ENCODE peak calls at places on chromosomes 1 and 21, in seven cellular contexts. One of them, this sample, is unnamed.

GRCh38 chr21:31710586-31710985 is 21.3 kb downstream of the SCAF4 start:
- DNase-seq in K562: no peak
- DNase-seq in HepG2: no peak
- DNase-seq in H1: no peak
- DNase-seq in SK-N-SH: no peak
- DNase-seq in HCT116: no peak
- DNase-seq in GM12878: no peak
- DNase-seq in this sample: no peak

GRCh38 chr1:227465256-227465655 is 98.1 kb upstream of the ZNF678 start:
- DNase-seq in K562: no peak
- DNase-seq in HepG2: no peak
- DNase-seq in H1: peak
- DNase-seq in SK-N-SH: no peak
- DNase-seq in HCT116: no peak
- DNase-seq in GM12878: no peak
- DNase-seq in this sample: no peak

GRCh38 chr1:207024202-207025143 is 8.1 kb downstream of the C1orf116 start:
- DNase-seq in K562: peak
- DNase-seq in HepG2: no peak
- DNase-seq in H1: no peak
- DNase-seq in SK-N-SH: no peak
- DNase-seq in HCT116: no peak
- DNase-seq in GM12878: no peak
- DNase-seq in this sample: no peak

GRCh38 chr21:36076878-36077658 is 7.2 kb downstream of the CBR1 start:
- DNase-seq in K562: no peak
- DNase-seq in HepG2: no peak
- DNase-seq in H1: no peak
- DNase-seq in SK-N-SH: no peak
- DNase-seq in HCT116: no peak
- DNase-seq in GM12878: no peak
- DNase-seq in this sample: no peak

GRCh38 chr1:89687254-89687653 is 54.3 kb downstream of the LRRC8C start:
- DNase-seq in K562: no peak
- DNase-seq in HepG2: no peak
- DNase-seq in H1: no peak
- DNase-seq in SK-N-SH: no peak
- DNase-seq in HCT116: no peak
- DNase-seq in GM12878: no peak
- DNase-seq in this sample: no peak

GRCh38 chr1:16631248-16632043 is 18.1 kb upstream of the NBPF1 start:
- DNase-seq in K562: peak
- DNase-seq in HepG2: no peak
- DNase-seq in H1: peak
- DNase-seq in SK-N-SH: peak
- DNase-seq in HCT116: no peak
- DNase-seq in GM12878: no peak
- DNase-seq in this sample: no peak

GRCh38 chr1:21706151-21706835 is 37.1 kb upstream of the RAP1GAP start:
- DNase-seq in K562: no peak
- DNase-seq in HepG2: peak
- DNase-seq in H1: no peak
- DNase-seq in SK-N-SH: no peak
- DNase-seq in HCT116: no peak
- DNase-seq in GM12878: no peak
- DNase-seq in this sample: no peak

GRCh38 chr1:44862829-44863406 is 19.9 kb upstream of the PTCH2 start:
- DNase-seq in K562: no peak
- DNase-seq in HepG2: no peak
- DNase-seq in H1: no peak
- DNase-seq in SK-N-SH: no peak
- DNase-seq in HCT116: no peak
- DNase-seq in GM12878: no peak
- DNase-seq in this sample: no peak

GRCh38 chr1:181485276-181486097 is 2.2 kb downstream of the CACNA1E start:
- DNase-seq in K562: peak
- DNase-seq in HepG2: no peak
- DNase-seq in H1: peak
- DNase-seq in SK-N-SH: peak
- DNase-seq in HCT116: no peak
- DNase-seq in GM12878: peak
- DNase-seq in this sample: peak

GRCh38 chr1:239854956-239855355 is 236.7 kb upstream of the FMN2 start:
- DNase-seq in K562: no peak
- DNase-seq in HepG2: no peak
- DNase-seq in H1: no peak
- DNase-seq in SK-N-SH: no peak
- DNase-seq in HCT116: no peak
- DNase-seq in GM12878: no peak
- DNase-seq in this sample: no peak

GRCh38 chr21:16279658-16280581 is 550.1 kb downstream of the USP25 start:
- DNase-seq in K562: no peak
- DNase-seq in HepG2: no peak
- DNase-seq in H1: peak
- DNase-seq in SK-N-SH: no peak
- DNase-seq in HCT116: no peak
- DNase-seq in GM12878: no peak
- DNase-seq in this sample: no peak

GRCh38 chr1:33350611-33351280 is 29.8 kb upstream of the A3GALT2 start:
- DNase-seq in K562: no peak
- DNase-seq in HepG2: no peak
- DNase-seq in H1: no peak
- DNase-seq in SK-N-SH: no peak
- DNase-seq in HCT116: no peak
- DNase-seq in GM12878: no peak
- DNase-seq in this sample: no peak

GRCh38 chr1:67741786-67742185 is 56.8 kb downstream of the GADD45A start:
- DNase-seq in K562: no peak
- DNase-seq in HepG2: no peak
- DNase-seq in H1: no peak
- DNase-seq in SK-N-SH: no peak
- DNase-seq in HCT116: no peak
- DNase-seq in GM12878: no peak
- DNase-seq in this sample: no peak

GRCh38 chr1:119188926-119189325 is 48.5 kb upstream of the WARS2 start:
- DNase-seq in K562: no peak
- DNase-seq in HepG2: no peak
- DNase-seq in H1: no peak
- DNase-seq in SK-N-SH: no peak
- DNase-seq in HCT116: no peak
- DNase-seq in GM12878: no peak
- DNase-seq in this sample: no peak

GRCh38 chr1:224542783-224543440 is 73.2 kb upstream of the CNIH3 start:
- DNase-seq in K562: no peak
- DNase-seq in HepG2: peak
- DNase-seq in H1: no peak
- DNase-seq in SK-N-SH: no peak
- DNase-seq in HCT116: peak
- DNase-seq in GM12878: no peak
- DNase-seq in this sample: no peak

GRCh38 chr1:177937931-177938330 is 31.9 kb downstream of the SEC16B start:
- DNase-seq in K562: no peak
- DNase-seq in HepG2: no peak
- DNase-seq in H1: no peak
- DNase-seq in SK-N-SH: no peak
- DNase-seq in HCT116: no peak
- DNase-seq in GM12878: no peak
- DNase-seq in this sample: no peak

GRCh38 chr1:160401972-160402795 is 1.8 kb downstream of the VANGL2 start:
- DNase-seq in K562: no peak
- DNase-seq in HepG2: no peak
- DNase-seq in H1: no peak
- DNase-seq in SK-N-SH: no peak
- DNase-seq in HCT116: no peak
- DNase-seq in GM12878: no peak
- DNase-seq in this sample: no peak

GRCh38 chr21:46564391-46564790 is 40.5 kb downstream of the S100B start:
- DNase-seq in K562: peak
- DNase-seq in HepG2: no peak
- DNase-seq in H1: no peak
- DNase-seq in SK-N-SH: no peak
- DNase-seq in HCT116: no peak
- DNase-seq in GM12878: no peak
- DNase-seq in this sample: no peak

GRCh38 chr21:46078984-46079356 is 18.9 kb upstream of the COL6A2 start:
- DNase-seq in K562: no peak
- DNase-seq in HepG2: no peak
- DNase-seq in H1: no peak
- DNase-seq in SK-N-SH: no peak
- DNase-seq in HCT116: no peak
- DNase-seq in GM12878: no peak
- DNase-seq in this sample: no peak

GRCh38 chr1:13699510-13699909 is 478 bp upstream of the PRDM2 start:
- DNase-seq in K562: no peak
- DNase-seq in HepG2: no peak
- DNase-seq in H1: peak
- DNase-seq in SK-N-SH: no peak
- DNase-seq in HCT116: no peak
- DNase-seq in GM12878: no peak
- DNase-seq in this sample: no peak

GRCh38 chr1:225870883-225871282 is 11.3 kb downstream of the TMEM63A start:
- DNase-seq in K562: no peak
- DNase-seq in HepG2: no peak
- DNase-seq in H1: no peak
- DNase-seq in SK-N-SH: no peak
- DNase-seq in HCT116: no peak
- DNase-seq in GM12878: no peak
- DNase-seq in this sample: no peak

GRCh38 chr1:116556289-116557006 is 14.4 kb downstream of the CD58 start:
- DNase-seq in K562: peak
- DNase-seq in HepG2: no peak
- DNase-seq in H1: no peak
- DNase-seq in SK-N-SH: no peak
- DNase-seq in HCT116: peak
- DNase-seq in GM12878: peak
- DNase-seq in this sample: no peak
- TF ChIP-seq JUND in K562: peak
- TF ChIP-seq JUND in HepG2: no peak
- TF ChIP-seq JUND in H1: no peak
- TF ChIP-seq JUND in SK-N-SH: no peak
- TF ChIP-seq JUND in HCT116: peak
- TF ChIP-seq JUND in GM12878: peak
- TF ChIP-seq JUND in this sample: no peak

GRCh38 chr1:19367584-19368041 is 55.5 kb downstream of the SLC66A1 start:
- DNase-seq in K562: no peak
- DNase-seq in HepG2: no peak
- DNase-seq in H1: no peak
- DNase-seq in SK-N-SH: peak
- DNase-seq in HCT116: no peak
- DNase-seq in GM12878: no peak
- DNase-seq in this sample: peak

GRCh38 chr1:19368964-19369363 is 56.8 kb downstream of the SLC66A1 start:
- DNase-seq in K562: no peak
- DNase-seq in HepG2: no peak
- DNase-seq in H1: no peak
- DNase-seq in SK-N-SH: peak
- DNase-seq in HCT116: no peak
- DNase-seq in GM12878: no peak
- DNase-seq in this sample: no peak

GRCh38 chr1:19370453-19371170 is 58.5 kb downstream of the SLC66A1 start:
- DNase-seq in K562: no peak
- DNase-seq in HepG2: no peak
- DNase-seq in H1: no peak
- DNase-seq in SK-N-SH: no peak
- DNase-seq in HCT116: no peak
- DNase-seq in GM12878: no peak
- DNase-seq in this sample: no peak

GRCh38 chr1:19368050-19368449 is 55.9 kb downstream of the SLC66A1 start:
- DNase-seq in K562: no peak
- DNase-seq in HepG2: no peak
- DNase-seq in H1: no peak
- DNase-seq in SK-N-SH: no peak
- DNase-seq in HCT116: no peak
- DNase-seq in GM12878: no peak
- DNase-seq in this sample: no peak

GRCh38 chr1:19369396-19370090 is 57.4 kb downstream of the SLC66A1 start:
- DNase-seq in K562: no peak
- DNase-seq in HepG2: no peak
- DNase-seq in H1: no peak
- DNase-seq in SK-N-SH: peak
- DNase-seq in HCT116: no peak
- DNase-seq in GM12878: no peak
- DNase-seq in this sample: no peak
- TF ChIP-seq JUND in K562: no peak
- TF ChIP-seq JUND in HepG2: no peak
- TF ChIP-seq JUND in H1: no peak
- TF ChIP-seq JUND in SK-N-SH: no peak
- TF ChIP-seq JUND in HCT116: no peak
- TF ChIP-seq JUND in GM12878: no peak
- TF ChIP-seq JUND in this sample: no peak

GRCh38 chr21:41425954-41426655 is at the start of gene MX1:
- DNase-seq in K562: no peak
- DNase-seq in HepG2: peak
- DNase-seq in H1: peak
- DNase-seq in SK-N-SH: peak
- DNase-seq in HCT116: no peak
- DNase-seq in GM12878: peak
- DNase-seq in this sample: peak
- TF ChIP-seq JUND in K562: no peak
- TF ChIP-seq JUND in HepG2: no peak
- TF ChIP-seq JUND in H1: no peak
- TF ChIP-seq JUND in SK-N-SH: no peak
- TF ChIP-seq JUND in HCT116: no peak
- TF ChIP-seq JUND in GM12878: no peak
- TF ChIP-seq JUND in this sample: no peak

GRCh38 chr1:6077919-6078318 is 32.2 kb downstream of the KCNAB2 start:
- DNase-seq in K562: no peak
- DNase-seq in HepG2: no peak
- DNase-seq in H1: no peak
- DNase-seq in SK-N-SH: no peak
- DNase-seq in HCT116: no peak
- DNase-seq in GM12878: no peak
- DNase-seq in this sample: no peak

GRCh38 chr1:6077506-6077905 is 31.8 kb downstream of the KCNAB2 start:
- DNase-seq in K562: no peak
- DNase-seq in HepG2: no peak
- DNase-seq in H1: no peak
- DNase-seq in SK-N-SH: no peak
- DNase-seq in HCT116: no peak
- DNase-seq in GM12878: no peak
- DNase-seq in this sample: no peak

GRCh38 chr1:6074192-6074901 is 28.7 kb downstream of the KCNAB2 start:
- DNase-seq in K562: no peak
- DNase-seq in HepG2: no peak
- DNase-seq in H1: no peak
- DNase-seq in SK-N-SH: no peak
- DNase-seq in HCT116: no peak
- DNase-seq in GM12878: no peak
- DNase-seq in this sample: no peak

GRCh38 chr1:6073480-6074053 is 27.9 kb downstream of the KCNAB2 start:
- DNase-seq in K562: no peak
- DNase-seq in HepG2: no peak
- DNase-seq in H1: no peak
- DNase-seq in SK-N-SH: no peak
- DNase-seq in HCT116: no peak
- DNase-seq in GM12878: no peak
- DNase-seq in this sample: no peak

DNA sequence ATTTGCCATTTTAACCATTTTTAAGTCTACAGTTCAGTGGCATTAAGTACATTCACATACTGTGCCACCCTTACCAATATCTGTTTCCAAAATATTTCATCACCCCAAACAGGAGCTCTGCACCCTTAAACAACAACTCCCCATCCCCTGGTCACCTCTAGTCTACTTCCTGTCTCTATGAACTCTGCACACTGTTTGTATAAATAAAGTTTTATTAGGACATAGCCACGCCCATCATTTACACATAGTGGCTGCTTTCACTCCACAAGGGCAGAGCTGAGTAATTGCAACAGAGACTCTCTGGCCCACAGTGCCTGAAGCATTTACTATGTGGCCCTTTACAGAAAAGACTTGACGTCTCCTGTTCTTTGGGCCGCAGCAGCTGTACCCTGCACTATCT is 30.1 kb downstream of the KCNAB2 start:
- DNase-seq in K562: peak
- DNase-seq in HepG2: peak
- DNase-seq in H1: no peak
- DNase-seq in SK-N-SH: no peak
- DNase-seq in HCT116: no peak
- DNase-seq in GM12878: no peak
- DNase-seq in this sample: no peak
- TF ChIP-seq JUND in K562: no peak
- TF ChIP-seq JUND in HepG2: no peak
- TF ChIP-seq JUND in H1: no peak
- TF ChIP-seq JUND in SK-N-SH: no peak
- TF ChIP-seq JUND in HCT116: no peak
- TF ChIP-seq JUND in GM12878: no peak
- TF ChIP-seq JUND in this sample: no peak

This sample was measured in T47D.